ENCODE peak calls at places on chromosomes 1 and 21, in four cellular contexts. R, K, W and M are unnamed samples.

GRCh38 chr21:45142469-45142868 is 68.1 kb downstream of the ADARB1 start:
- DNase-seq in R (no peak), K (no peak), W (no peak), M (no peak)

GRCh38 chr1:27037518-27037917 is 24.9 kb upstream of the TENT5B start:
- DNase-seq in R (no peak), K (no peak), W (no peak), M (no peak)

GRCh38 chr1:235945775-235946565 is 79.3 kb upstream of the LYST start:
- DNase-seq in R (no peak), K (peak), W (peak), M (no peak)

GRCh38 chr1:243890576-243890975 is 40.5 kb upstream of the AKT3 start:
- DNase-seq in R (no peak), K (no peak), W (no peak), M (no peak)

GRCh38 chr1:151596166-151596933 is 15.5 kb upstream of the SNX27 start:
- DNase-seq in R (peak), K (no peak), W (no peak), M (no peak)

GRCh38 chr1:33306061-33306460 is 14.8 kb downstream of the A3GALT2 start:
- DNase-seq in R (no peak), K (no peak), W (no peak), M (no peak)

GRCh38 chr1:38559180-38559874 is 300.2 kb downstream of the RRAGC start:
- DNase-seq in R (no peak), K (peak), W (peak), M (peak)

GRCh38 chr1:202067188-202067977 is 55.3 kb upstream of the GPR37L1 start:
- DNase-seq in R (peak), K (no peak), W (no peak), M (no peak)

GRCh38 chr1:41493117-41493536 is 8.6 kb upstream of the EDN2 start:
- DNase-seq in R (peak), K (no peak), W (no peak), M (no peak)

GRCh38 chr1:53552981-53553733 is 94.0 kb downstream of the DMRTB1 start:
- DNase-seq in R (no peak), K (no peak), W (no peak), M (no peak)

GRCh38 chr1:227898502-227899140 is 49.1 kb downstream of the WNT9A start:
- DNase-seq in R (no peak), K (no peak), W (no peak), M (no peak)

GRCh38 chr1:237884237-237884636 is 6.5 kb downstream of the ZP4 start:
- DNase-seq in R (no peak), K (no peak), W (no peak), M (no peak)

GRCh38 chr1:9906466-9906865 is 3.6 kb downstream of the CTNNBIP1 start:
- DNase-seq in R (no peak), K (no peak), W (no peak), M (no peak)

GRCh38 chr1:214952648-214953047 is 129.9 kb upstream of the KCNK2 start:
- DNase-seq in R (no peak), K (no peak), W (no peak), M (no peak)

GRCh38 chr1:39898648-39899603 is 2.8 kb downstream of the MYCL start:
- DNase-seq in R (peak), K (no peak), W (no peak), M (peak)

GRCh38 chr1:56578963-56579875 is at the start of gene PLPP3:
- DNase-seq in R (peak), K (no peak), W (no peak), M (no peak)

GRCh38 chr1:33410091-33410701 is 20.7 kb downstream of the PHC2 start:
- DNase-seq in R (no peak), K (no peak), W (no peak), M (no peak)

GRCh38 chr21:14523234-14523633 is 22.9 kb downstream of the SAMSN1 start:
- DNase-seq in R (no peak), K (no peak), W (peak), M (no peak)

GRCh38 chr1:27163093-27163492 is 8.2 kb upstream of the SLC9A1 start:
- DNase-seq in R (no peak), K (no peak), W (no peak), M (no peak)

GRCh38 chr1:192363177-192363576 is 46.4 kb downstream of the RGS21 start:
- DNase-seq in R (no peak), K (no peak), W (no peak), M (no peak)

GRCh38 chr1:27122652-27123051 is 32.3 kb downstream of the SLC9A1 start:
- DNase-seq in R (peak), K (no peak), W (no peak), M (no peak)

GRCh38 chr1:221961532-221962292 is 219.8 kb upstream of the DUSP10 start:
- DNase-seq in R (peak), K (peak), W (peak), M (no peak)

GRCh38 chr1:204684551-204685235 is 845 bp downstream of the LRRN2 start:
- DNase-seq in R (peak), K (no peak), W (no peak), M (peak)

GRCh38 chr21:46385846-46386725 is 62.1 kb downstream of the PCNT start:
- DNase-seq in R (no peak), K (no peak), W (no peak), M (no peak)

GRCh38 chr21:46386726-46387073 is 62.7 kb downstream of the PCNT start:
- DNase-seq in R (no peak), K (no peak), W (no peak), M (no peak)

GRCh38 chr21:46390603-46391545 is 66.9 kb downstream of the PCNT start:
- DNase-seq in R (no peak), K (no peak), W (no peak), M (no peak)

GRCh38 chr21:46388896-46389295 is 64.9 kb downstream of the PCNT start:
- DNase-seq in R (no peak), K (no peak), W (no peak), M (no peak)

GRCh38 chr21:46388206-46388880 is 64.4 kb downstream of the PCNT start:
- DNase-seq in R (no peak), K (no peak), W (no peak), M (no peak)
- TF ChIP-seq SPI1 in R (no peak), K (no peak), W (no peak), M (no peak)

GRCh38 chr1:170067253-170067819 is 7.2 kb downstream of the KIFAP3 start:
- DNase-seq in R (no peak), K (peak), W (no peak), M (no peak)

GRCh38 chr1:170068923-170069322 is 5.6 kb downstream of the KIFAP3 start:
- DNase-seq in R (no peak), K (no peak), W (no peak), M (no peak)

GRCh38 chr1:170063109-170063826 is 11.2 kb downstream of the KIFAP3 start:
- DNase-seq in R (no peak), K (no peak), W (no peak), M (no peak)
- TF ChIP-seq SPI1 in R (no peak), K (no peak), W (no peak), M (no peak)

DNA sequence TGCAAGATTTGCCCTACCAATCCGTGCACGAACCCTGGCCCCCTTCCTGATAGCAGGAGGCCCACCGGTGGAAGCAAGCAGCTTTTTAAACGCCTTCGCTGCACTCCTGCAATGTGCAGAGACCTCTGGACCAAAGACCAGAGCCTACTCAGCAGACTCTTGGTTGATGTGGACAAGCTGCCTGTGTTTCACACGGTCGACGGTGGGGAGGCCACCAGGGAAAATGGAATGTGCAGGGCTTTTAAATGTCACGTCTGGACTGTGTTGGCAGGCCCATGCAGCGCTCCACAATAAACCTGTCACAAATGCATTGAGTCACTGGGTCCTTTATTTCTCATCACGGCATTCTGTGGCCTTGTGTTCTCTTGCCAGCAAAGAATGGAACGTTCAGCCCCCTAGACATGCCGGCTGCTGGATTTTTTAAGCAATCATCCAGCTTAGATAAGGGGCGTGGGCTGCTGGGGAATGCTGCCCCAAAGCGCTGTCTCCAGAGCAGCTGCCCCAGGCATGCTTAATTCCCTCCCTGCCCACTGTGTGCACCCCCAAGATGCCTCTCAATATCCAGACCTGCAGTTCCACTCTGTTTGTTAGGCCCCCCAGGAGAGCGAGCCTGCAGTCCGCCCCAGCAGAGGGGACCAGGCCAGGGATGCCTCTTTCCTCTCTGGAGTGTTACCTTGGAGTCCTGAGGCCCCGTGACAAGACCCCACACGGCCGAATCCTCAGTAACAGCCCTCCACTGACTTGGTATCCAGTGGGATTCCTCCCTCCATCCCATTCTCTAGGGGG is 71.3 kb downstream of the ATP5PO start:
- DNase-seq in R (no peak), K (no peak), W (no peak), M (no peak)
- TF ChIP-seq SPI1 in R (no peak), K (no peak), W (no peak), M (no peak)

GRCh38 chr1:5479876-5480275 is 512.3 kb downstream of the NPHP4 start:
- DNase-seq in R (no peak), K (no peak), W (no peak), M (no peak)
- TF ChIP-seq SPI1 in R (no peak), K (no peak), W (no peak), M (no peak)

GRCh38 chr1:178942285-178943218 is 71.7 kb upstream of the ANGPTL1 start:
- DNase-seq in R (no peak), K (no peak), W (no peak), M (no peak)

GRCh38 chr1:178945763-178946266 is 74.9 kb upstream of the ANGPTL1 start:
- DNase-seq in R (no peak), K (no peak), W (no peak), M (no peak)

GRCh38 chr1:178946855-178947687 is 76.2 kb upstream of the ANGPTL1 start:
- DNase-seq in R (no peak), K (no peak), W (no peak), M (no peak)

GRCh38 chr1:178946416-178946815 is 75.5 kb upstream of the ANGPTL1 start:
- DNase-seq in R (no peak), K (no peak), W (no peak), M (no peak)

DNA sequence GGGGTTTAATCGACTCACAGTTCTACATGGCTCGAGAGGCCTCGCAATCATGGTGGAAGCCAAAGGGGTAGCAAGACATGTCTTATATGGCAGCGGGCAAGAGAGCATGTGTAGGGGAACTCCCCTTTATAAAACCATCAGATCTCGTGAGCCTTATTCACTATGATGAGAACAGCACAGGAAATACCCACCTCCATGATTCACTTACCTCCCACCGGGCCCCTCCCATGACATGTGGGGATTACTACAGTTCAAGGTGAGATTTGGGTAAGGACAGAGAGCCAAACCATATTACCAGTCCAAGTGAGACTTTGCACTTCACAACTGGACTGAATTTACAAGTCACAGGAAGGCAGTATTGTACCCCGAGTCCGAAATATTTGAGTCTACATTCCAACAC is 73.9 kb upstream of the ANGPTL1 start:
- DNase-seq in R (no peak), K (no peak), W (no peak), M (no peak)
- TF ChIP-seq SPI1 in R (no peak), K (no peak), W (no peak), M (no peak)

GRCh38 chr1:179588425-179589024 is 3.1 kb upstream of the TDRD5 start:
- DNase-seq in R (no peak), K (no peak), W (no peak), M (no peak)

GRCh38 chr1:179590671-179591070 is 961 bp upstream of the TDRD5 start:
- DNase-seq in R (no peak), K (no peak), W (no peak), M (no peak)

GRCh38 chr1:179591253-179591591 is 410 bp upstream of the TDRD5 start:
- DNase-seq in R (no peak), K (no peak), W (no peak), M (no peak)

GRCh38 chr1:179589524-179589923 is 2.1 kb upstream of the TDRD5 start:
- DNase-seq in R (no peak), K (no peak), W (no peak), M (no peak)

DNA sequence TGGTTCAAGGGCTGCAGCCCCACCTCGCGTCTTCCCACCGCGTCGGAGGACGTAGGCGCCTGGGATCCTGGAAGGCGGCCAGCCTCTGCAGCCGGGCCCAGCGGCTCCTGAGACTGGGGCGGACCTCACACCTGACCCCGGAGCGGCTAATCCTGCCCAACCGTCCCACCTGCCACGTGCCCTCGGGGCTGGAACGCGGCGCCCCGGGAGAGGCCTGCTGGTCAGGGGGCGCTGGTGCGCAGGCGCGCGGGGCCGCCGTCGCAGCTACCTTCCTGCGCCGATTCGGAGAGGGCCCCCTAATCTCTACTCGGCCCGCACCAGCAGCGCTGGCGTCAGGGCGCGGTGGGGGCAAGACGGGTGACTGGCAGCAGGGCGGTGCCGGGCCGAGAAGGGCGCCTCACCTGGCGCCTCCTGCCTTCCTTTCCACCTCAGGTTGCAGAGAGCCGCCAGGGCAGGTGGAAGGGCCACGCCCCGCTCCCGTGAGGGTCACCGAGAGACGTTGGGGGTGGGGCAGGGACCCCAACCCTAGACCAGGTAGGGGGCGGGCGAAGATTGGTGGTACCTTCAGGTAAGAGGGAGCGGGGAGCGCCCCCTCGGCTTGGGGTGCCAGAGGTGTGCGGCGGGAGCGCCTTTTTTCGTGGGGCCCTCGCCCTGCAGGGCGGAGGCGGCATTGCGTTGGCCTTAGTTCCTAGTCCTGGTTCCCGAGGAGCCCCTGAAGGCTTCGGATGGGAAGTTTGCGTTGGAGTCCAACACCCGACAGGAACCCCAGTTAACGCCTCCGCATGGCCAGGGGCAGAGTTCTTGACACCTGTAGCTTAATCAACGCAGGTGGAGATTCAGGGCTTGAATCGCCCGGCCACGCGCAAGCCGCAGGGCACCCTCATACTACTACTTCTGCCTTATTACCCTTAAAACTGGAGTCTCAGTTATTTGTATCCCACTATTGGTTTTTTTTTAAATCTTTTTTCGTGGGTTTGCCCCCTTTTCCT is at the start of gene TDRD5:
- DNase-seq in R (peak), K (no peak), W (no peak), M (no peak)
- TF ChIP-seq SPI1 in R (no peak), K (no peak), W (no peak), M (no peak)